ENCODE peak calls at places on chromosome 16, in five cellular contexts. One of them, this sample, is unnamed.

GRCh38 chr16:67249178-67249759 is 490 bp downstream of the SLC9A5 start:
- DNase-seq in K562: no peak
- DNase-seq in GM20000: no peak
- DNase-seq in transverse colon: no peak
- DNase-seq in bronchial epithelial cell: no peak
- DNase-seq in this sample: no peak

GRCh38 chr16:77723108-77723514 is 797 bp downstream of the NUDT7 start:
- DNase-seq in K562: peak
- DNase-seq in bronchial epithelial cell: no peak
- DNase-seq in GM20000: peak
- DNase-seq in transverse colon: peak
- DNase-seq in this sample: peak

GRCh38 chr16:56669005-56669839 is at the start of gene MT1H:
- DNase-seq in transverse colon: peak
- DNase-seq in bronchial epithelial cell: no peak
- DNase-seq in K562: no peak
- DNase-seq in GM20000: no peak
- DNase-seq in this sample: no peak

GRCh38 chr16:4936991-4937781 is at the start of gene PPL:
- DNase-seq in GM20000: peak
- DNase-seq in K562: peak
- DNase-seq in bronchial epithelial cell: peak
- DNase-seq in transverse colon: peak
- DNase-seq in this sample: peak

GRCh38 chr16:52976539-52977167 is 76.0 kb downstream of the CHD9NB start:
- DNase-seq in K562: no peak
- DNase-seq in bronchial epithelial cell: peak
- DNase-seq in transverse colon: no peak
- DNase-seq in GM20000: peak
- DNase-seq in this sample: no peak

GRCh38 chr16:76932541-76933211 is 258.3 kb upstream of the MON1B start:
- DNase-seq in bronchial epithelial cell: peak
- DNase-seq in transverse colon: no peak
- DNase-seq in GM20000: no peak
- DNase-seq in K562: no peak
- DNase-seq in this sample: no peak

GRCh38 chr16:64345142-64345541 is 776.7 kb downstream of the CDH11 start:
- DNase-seq in transverse colon: no peak
- DNase-seq in bronchial epithelial cell: no peak
- DNase-seq in GM20000: no peak
- DNase-seq in K562: no peak
- DNase-seq in this sample: no peak

GRCh38 chr16:22141746-22142145 is 20.6 kb upstream of the SDR42E2 start:
- DNase-seq in K562: peak
- DNase-seq in GM20000: no peak
- DNase-seq in bronchial epithelial cell: peak
- DNase-seq in transverse colon: no peak
- DNase-seq in this sample: peak

GRCh38 chr16:68590201-68590994 is 51.3 kb downstream of the ZFP90 start:
- DNase-seq in bronchial epithelial cell: peak
- DNase-seq in K562: peak
- DNase-seq in GM20000: peak
- DNase-seq in transverse colon: peak
- DNase-seq in this sample: peak

GRCh38 chr16:66521951-66522771 is 27.8 kb downstream of the TK2 start:
- DNase-seq in bronchial epithelial cell: peak
- DNase-seq in transverse colon: peak
- DNase-seq in GM20000: peak
- DNase-seq in K562: peak
- DNase-seq in this sample: no peak

GRCh38 chr16:49342336-49343265 is 31.0 kb upstream of the C16orf78 start:
- DNase-seq in transverse colon: no peak
- DNase-seq in bronchial epithelial cell: no peak
- DNase-seq in K562: no peak
- DNase-seq in GM20000: no peak
- DNase-seq in this sample: no peak

DNA sequence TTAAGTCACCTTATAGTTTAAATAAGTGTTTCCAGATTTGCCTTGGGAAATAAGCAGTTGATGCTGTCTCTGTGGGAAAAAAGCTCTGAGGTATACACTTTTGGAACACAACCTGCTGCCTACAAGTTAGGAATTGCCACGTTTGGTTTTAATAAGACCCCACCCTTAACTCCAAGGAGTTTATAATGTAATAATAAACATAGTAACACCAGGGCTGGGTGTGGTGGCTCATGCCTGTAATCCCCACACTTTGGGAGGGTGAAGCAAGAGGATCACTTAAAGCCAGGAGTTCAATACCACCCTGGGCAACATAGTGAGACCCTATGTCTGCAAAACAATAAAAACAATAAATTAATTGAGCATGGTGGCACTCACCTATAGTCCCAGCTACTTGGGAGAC is 15.9 kb upstream of the SMG1 start:
- DNase-seq in K562: no peak
- DNase-seq in GM20000: no peak
- DNase-seq in bronchial epithelial cell: no peak
- DNase-seq in transverse colon: no peak
- DNase-seq in this sample: no peak
- TF ChIP-seq CTCF in K562: no peak
- TF ChIP-seq CTCF in GM20000: no peak
- TF ChIP-seq CTCF in bronchial epithelial cell: no peak
- TF ChIP-seq CTCF in transverse colon: no peak
- TF ChIP-seq CTCF in this sample: no peak

DNA sequence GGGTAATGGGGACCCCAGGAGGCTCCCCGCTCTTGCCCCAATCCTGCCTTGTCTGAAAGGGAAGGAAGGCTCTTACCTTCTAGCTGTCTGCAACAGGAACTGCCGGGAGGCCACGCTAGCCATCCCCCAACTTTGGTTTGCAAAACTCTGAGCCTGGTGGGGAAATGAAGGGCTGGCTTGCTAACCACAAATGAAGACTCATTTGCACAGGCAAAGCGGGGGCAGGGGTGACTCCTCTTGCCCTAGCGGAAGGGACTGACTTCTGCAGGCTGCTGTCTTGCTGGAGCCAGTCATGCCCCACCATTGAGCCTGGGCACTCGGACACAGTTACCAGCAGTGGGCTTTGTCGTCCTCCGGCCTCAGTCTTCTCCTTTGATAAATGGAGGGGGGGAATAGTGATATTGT is 52.6 kb downstream of the PLCG2 start:
- DNase-seq in transverse colon: peak
- DNase-seq in GM20000: peak
- DNase-seq in K562: no peak
- DNase-seq in bronchial epithelial cell: no peak
- DNase-seq in this sample: peak
- TF ChIP-seq CTCF in transverse colon: no peak
- TF ChIP-seq CTCF in GM20000: no peak
- TF ChIP-seq CTCF in K562: no peak
- TF ChIP-seq CTCF in bronchial epithelial cell: no peak
- TF ChIP-seq CTCF in this sample: no peak

GRCh38 chr16:27558434-27558833 is 8.5 kb downstream of the KATNIP start:
- DNase-seq in transverse colon: no peak
- DNase-seq in GM20000: no peak
- DNase-seq in K562: no peak
- DNase-seq in bronchial epithelial cell: no peak
- DNase-seq in this sample: no peak

GRCh38 chr16:27568077-27568476 is 18.1 kb downstream of the KATNIP start:
- DNase-seq in transverse colon: no peak
- DNase-seq in GM20000: no peak
- DNase-seq in bronchial epithelial cell: peak
- DNase-seq in K562: no peak
- DNase-seq in this sample: no peak

GRCh38 chr16:27561216-27561615 is 11.3 kb downstream of the KATNIP start:
- DNase-seq in bronchial epithelial cell: no peak
- DNase-seq in transverse colon: no peak
- DNase-seq in GM20000: no peak
- DNase-seq in K562: no peak
- DNase-seq in this sample: peak

GRCh38 chr16:27566417-27566816 is 16.5 kb downstream of the KATNIP start:
- DNase-seq in GM20000: no peak
- DNase-seq in bronchial epithelial cell: no peak
- DNase-seq in transverse colon: peak
- DNase-seq in K562: peak
- DNase-seq in this sample: no peak

DNA sequence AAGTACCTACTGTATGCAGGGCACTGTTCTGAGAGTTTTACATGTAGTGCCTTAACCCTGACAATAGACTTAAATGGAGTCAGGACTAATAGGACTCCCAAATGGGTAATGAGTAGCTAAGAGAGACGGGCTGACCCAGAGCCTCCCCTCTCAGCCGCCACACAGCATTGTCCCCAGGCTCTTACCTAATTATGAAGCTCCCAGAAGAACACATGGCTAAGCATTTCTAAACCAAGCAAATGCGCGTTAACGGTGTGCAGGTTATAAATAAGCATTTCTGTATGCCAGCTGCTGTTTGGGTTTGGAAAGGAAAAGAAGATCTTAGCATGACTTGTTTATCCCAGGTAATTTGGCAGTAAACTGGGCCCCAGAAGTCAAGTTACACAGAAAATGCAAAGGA is 14.3 kb downstream of the KATNIP start:
- DNase-seq in transverse colon: no peak
- DNase-seq in bronchial epithelial cell: no peak
- DNase-seq in GM20000: no peak
- DNase-seq in K562: no peak
- DNase-seq in this sample: no peak
- TF ChIP-seq CTCF in transverse colon: no peak
- TF ChIP-seq CTCF in bronchial epithelial cell: no peak
- TF ChIP-seq CTCF in GM20000: no peak
- TF ChIP-seq CTCF in K562: no peak
- TF ChIP-seq CTCF in this sample: no peak

GRCh38 chr16:80317132-80318098 is 223.4 kb upstream of the DYNLRB2 start:
- DNase-seq in bronchial epithelial cell: peak
- DNase-seq in GM20000: no peak
- DNase-seq in transverse colon: no peak
- DNase-seq in K562: no peak
- DNase-seq in this sample: no peak
- TF ChIP-seq CTCF in bronchial epithelial cell: peak
- TF ChIP-seq CTCF in GM20000: no peak
- TF ChIP-seq CTCF in transverse colon: no peak
- TF ChIP-seq CTCF in K562: peak
- TF ChIP-seq CTCF in this sample: peak

DNA sequence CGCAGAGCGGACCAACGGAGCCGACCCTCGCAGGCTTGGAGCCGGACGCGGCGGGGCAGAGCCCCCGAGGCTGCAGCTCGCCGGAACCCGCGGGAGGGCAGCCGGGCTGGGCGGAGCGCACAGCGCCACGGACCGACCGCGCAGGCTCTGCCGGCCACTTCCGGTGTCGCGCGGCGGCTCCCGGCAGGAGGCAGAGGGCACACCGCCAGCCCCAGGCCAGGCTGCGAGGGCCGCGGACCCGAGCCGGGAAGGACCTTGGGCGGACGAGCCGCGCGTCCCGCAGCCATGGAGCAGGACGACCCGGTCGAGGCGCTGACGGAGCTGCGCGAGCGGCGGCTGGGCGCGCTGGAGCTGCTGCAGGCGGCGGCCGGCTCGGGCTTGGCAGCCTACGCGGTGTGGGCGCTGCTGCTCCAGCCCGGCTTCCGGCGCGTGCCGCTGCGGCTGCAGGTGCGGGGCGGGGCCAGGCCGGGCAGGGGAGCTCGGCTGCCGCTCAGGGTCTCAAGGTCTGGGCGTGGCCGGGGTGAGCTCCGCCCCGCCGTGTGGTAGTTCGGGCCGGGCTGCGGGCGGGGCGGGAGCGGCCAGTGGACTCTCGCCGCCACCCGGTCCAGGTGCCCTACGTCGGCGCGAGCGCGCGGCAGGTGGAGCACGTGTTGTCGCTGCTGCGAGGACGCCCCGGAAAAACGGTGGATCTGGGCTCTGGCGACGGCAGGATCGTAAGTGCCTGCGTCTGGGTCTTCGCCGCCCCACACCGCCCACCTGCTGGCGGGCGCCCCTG is at the start of gene ANTKMT:
- DNase-seq in transverse colon: peak
- DNase-seq in bronchial epithelial cell: peak
- DNase-seq in GM20000: peak
- DNase-seq in K562: peak
- DNase-seq in this sample: peak
- TF ChIP-seq CTCF in transverse colon: no peak
- TF ChIP-seq CTCF in bronchial epithelial cell: peak
- TF ChIP-seq CTCF in GM20000: no peak
- TF ChIP-seq CTCF in K562: no peak
- TF ChIP-seq CTCF in this sample: no peak

DNA sequence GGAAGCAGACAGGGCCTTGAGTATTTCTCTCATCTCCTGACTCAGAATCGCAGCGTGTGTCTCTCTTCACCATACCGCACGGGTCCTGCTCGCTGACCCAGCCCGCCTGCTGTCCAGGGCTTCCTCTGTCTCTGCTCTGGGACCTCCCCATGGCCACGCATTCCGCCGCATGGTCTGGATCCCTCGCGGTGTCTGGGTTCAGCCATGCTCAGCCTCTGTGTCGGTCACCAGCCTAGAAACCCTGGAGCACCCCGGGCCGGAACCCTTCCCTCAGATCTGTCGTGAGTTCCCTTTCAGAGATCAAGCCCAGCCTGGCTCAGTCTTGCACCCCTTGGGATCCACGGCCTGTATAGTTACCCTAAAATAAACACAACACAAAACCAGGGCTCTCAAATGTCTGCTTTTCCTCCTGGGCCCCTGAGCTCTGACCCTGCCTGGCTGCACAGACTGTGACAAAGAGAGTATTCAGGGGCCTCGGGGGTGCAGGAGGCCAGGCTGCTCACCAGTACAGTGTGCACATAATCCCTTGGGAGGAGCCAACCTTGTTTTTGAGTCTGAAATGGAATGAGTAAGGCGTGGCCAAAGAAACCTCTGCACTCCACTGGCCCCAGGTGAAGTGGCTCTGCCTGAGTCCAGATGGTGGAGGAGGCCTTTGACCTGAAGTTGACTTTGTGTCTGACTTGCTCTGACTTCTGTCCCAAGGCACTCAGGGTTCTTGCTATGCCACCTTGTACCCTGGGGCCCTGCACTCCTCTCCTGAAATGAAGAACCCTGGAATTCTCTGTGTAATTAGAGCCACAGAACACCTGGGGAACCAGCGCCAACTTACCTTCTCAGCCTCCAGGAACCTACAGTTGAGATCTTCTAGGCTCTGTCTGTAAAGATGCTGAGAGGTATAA is 5.8 kb upstream of the SPIRE2 start:
- DNase-seq in transverse colon: peak
- DNase-seq in bronchial epithelial cell: no peak
- DNase-seq in GM20000: no peak
- DNase-seq in K562: no peak
- DNase-seq in this sample: no peak
- TF ChIP-seq CTCF in transverse colon: no peak
- TF ChIP-seq CTCF in bronchial epithelial cell: no peak
- TF ChIP-seq CTCF in GM20000: no peak
- TF ChIP-seq CTCF in K562: no peak
- TF ChIP-seq CTCF in this sample: no peak

This sample was measured in endothelial cell.